ENCODE peak calls at places on chromosomes 3 and 15, in eight cellular contexts. Z, P, Q, T, B, Y, K and M are unnamed samples.

GRCh38 chr3:146544929-146545528 is 622 bp upstream of the PLSCR1 start:
- DNase-seq in B (no peak), Z (no peak), Y (no peak), K (no peak), P (no peak), T (no peak), Q (no peak), M (no peak)

GRCh38 chr3:61858054-61858453 is 296.7 kb downstream of the PTPRG start:
- DNase-seq in Y (no peak), K (no peak), B (no peak), P (no peak), T (peak), Q (no peak), Z (no peak), M (no peak)

GRCh38 chr3:77325702-77326101 is 285.8 kb downstream of the ROBO2 start:
- DNase-seq in T (no peak), Y (no peak), Z (no peak), P (no peak), K (no peak), B (no peak), Q (no peak), M (no peak)

GRCh38 chr3:151168269-151169094 is 34.5 kb downstream of the GPR171 start:
- DNase-seq in Q (no peak), Z (no peak), P (peak), Y (peak), K (no peak), B (peak), T (peak), M (peak)

GRCh38 chr15:41969851-41970431 is 2.4 kb downstream of the EHD4 start:
- DNase-seq in K (no peak), T (no peak), B (no peak), Q (no peak), Z (no peak), Y (no peak), P (peak), M (no peak)

GRCh38 chr3:20185364-20185732 is 658 bp downstream of the SGO1 start:
- DNase-seq in B (no peak), T (peak), Q (no peak), Z (no peak), K (no peak), P (peak), Y (no peak), M (peak)

GRCh38 chr3:9732753-9733115 is 1.2 kb downstream of the BRPF1 start:
- DNase-seq in B (no peak), K (no peak), Y (no peak), P (no peak), Z (no peak), Q (no peak), T (peak), M (no peak)

GRCh38 chr3:173096994-173097785 is 43.8 kb downstream of the SPATA16 start:
- DNase-seq in Y (no peak), Z (no peak), T (no peak), B (no peak), P (no peak), K (no peak), Q (no peak), M (no peak)

GRCh38 chr3:129195731-129196256 is 12.1 kb upstream of the CNBP start:
- DNase-seq in Q (no peak), T (peak), Z (peak), Y (no peak), K (peak), B (no peak), P (no peak), M (no peak)

GRCh38 chr3:3800685-3801509 is 1.7 kb downstream of the LRRN1 start:
- DNase-seq in P (no peak), T (peak), K (no peak), B (no peak), Z (no peak), Q (no peak), Y (peak), M (no peak)

GRCh38 chr3:119700920-119701734 is 1.7 kb upstream of the CFAP91 start:
- DNase-seq in T (no peak), Z (no peak), P (no peak), Q (no peak), Y (no peak), K (no peak), B (no peak), M (no peak)

GRCh38 chr15:60701261-60702019 is 222.5 kb upstream of the ICE2 start:
- DNase-seq in K (no peak), P (no peak), Z (no peak), B (no peak), T (no peak), Q (no peak), Y (no peak), M (no peak)

GRCh38 chr3:33704891-33705290 is 13.2 kb downstream of the CLASP2 start:
- DNase-seq in Q (no peak), P (no peak), K (no peak), T (no peak), B (no peak), Y (no peak), Z (no peak), M (no peak)

GRCh38 chr3:17032407-17033034 is 147.8 kb downstream of the PLCL2 start:
- DNase-seq in Z (no peak), Y (no peak), K (no peak), T (peak), Q (no peak), B (no peak), P (no peak), M (peak)

GRCh38 chr15:89034305-89034704 is 54.0 kb upstream of the ABHD2 start:
- DNase-seq in T (peak), K (no peak), Y (no peak), B (no peak), Z (no peak), P (no peak), Q (no peak), M (no peak)

GRCh38 chr3:186070996-186071395 is 37.9 kb downstream of the ETV5 start:
- DNase-seq in Q (no peak), B (no peak), Z (no peak), P (no peak), T (no peak), Y (no peak), K (no peak), M (no peak)

GRCh38 chr3:172287811-172288477 is 160.3 kb downstream of the GHSR start:
- DNase-seq in Z (no peak), Y (no peak), P (no peak), T (no peak), Q (no peak), K (no peak), B (no peak), M (no peak)

GRCh38 chr3:42699511-42699971 is 3.1 kb downstream of the HHATL start:
- DNase-seq in T (no peak), Y (no peak), K (no peak), P (no peak), Z (no peak), B (no peak), Q (no peak), M (no peak)

GRCh38 chr15:98177950-98178848 is 217.7 kb downstream of the ARRDC4 start:
- DNase-seq in Q (peak), Y (peak), T (peak), P (peak), B (no peak), K (peak), Z (peak), M (peak)

GRCh38 chr3:50381315-50381714 is 22.0 kb upstream of the TMEM115 start:
- DNase-seq in Y (no peak), Z (no peak), K (no peak), T (no peak), B (no peak), P (no peak), Q (no peak), M (no peak)

GRCh38 chr3:101848326-101848725 is 988 bp upstream of the NFKBIZ start:
- DNase-seq in P (no peak), K (no peak), Q (no peak), T (no peak), B (no peak), Y (no peak), Z (no peak), M (no peak)